ENCODE peak calls at places on chromosomes 3 and 15, in seven cellular contexts. One of them, this sample, is unnamed.

GRCh38 chr3:56917740-56918568 is 116.2 kb upstream of the ARHGEF3 start:
- DNase-seq in T-helper 1 cell: no peak
- DNase-seq in right lobe of liver: no peak
- DNase-seq in Panc1: no peak
- DNase-seq in spleen: no peak
- DNase-seq in Peyer's patch: peak
- DNase-seq in fibroblast of mammary gland: no peak
- DNase-seq in this sample: no peak

GRCh38 chr3:150370129-150370602 is 37.9 kb upstream of the TSC22D2 start:
- DNase-seq in right lobe of liver: no peak
- DNase-seq in Panc1: peak
- DNase-seq in fibroblast of mammary gland: peak
- DNase-seq in spleen: no peak
- DNase-seq in T-helper 1 cell: no peak
- DNase-seq in Peyer's patch: peak
- DNase-seq in this sample: peak

GRCh38 chr15:74620636-74621545 is 5.3 kb downstream of the CLK3 start:
- DNase-seq in Panc1: peak
- DNase-seq in Peyer's patch: peak
- DNase-seq in fibroblast of mammary gland: peak
- DNase-seq in right lobe of liver: peak
- DNase-seq in T-helper 1 cell: peak
- DNase-seq in spleen: peak
- DNase-seq in this sample: peak

GRCh38 chr3:184085389-184085852 is 11.4 kb upstream of the HTR3E start:
- DNase-seq in Panc1: no peak
- DNase-seq in right lobe of liver: no peak
- DNase-seq in Peyer's patch: no peak
- DNase-seq in spleen: no peak
- DNase-seq in fibroblast of mammary gland: peak
- DNase-seq in T-helper 1 cell: no peak
- DNase-seq in this sample: no peak

GRCh38 chr15:91289324-91289723 is 189.3 kb downstream of the SV2B start:
- DNase-seq in Panc1: no peak
- DNase-seq in T-helper 1 cell: no peak
- DNase-seq in Peyer's patch: no peak
- DNase-seq in right lobe of liver: no peak
- DNase-seq in fibroblast of mammary gland: no peak
- DNase-seq in spleen: no peak
- DNase-seq in this sample: no peak

GRCh38 chr15:63371297-63371918 is 10.2 kb downstream of the CA12 start:
- DNase-seq in spleen: no peak
- DNase-seq in fibroblast of mammary gland: peak
- DNase-seq in T-helper 1 cell: no peak
- DNase-seq in Peyer's patch: no peak
- DNase-seq in right lobe of liver: no peak
- DNase-seq in Panc1: no peak
- DNase-seq in this sample: no peak

GRCh38 chr3:4290272-4290893 is 12.8 kb upstream of the SETMAR start:
- DNase-seq in Panc1: peak
- DNase-seq in Peyer's patch: peak
- DNase-seq in fibroblast of mammary gland: peak
- DNase-seq in T-helper 1 cell: no peak
- DNase-seq in right lobe of liver: no peak
- DNase-seq in spleen: no peak
- DNase-seq in this sample: peak

GRCh38 chr3:110414851-110415250 is 656.8 kb upstream of the NECTIN3 start:
- DNase-seq in T-helper 1 cell: no peak
- DNase-seq in right lobe of liver: no peak
- DNase-seq in Peyer's patch: no peak
- DNase-seq in fibroblast of mammary gland: peak
- DNase-seq in spleen: no peak
- DNase-seq in Panc1: no peak
- DNase-seq in this sample: no peak

GRCh38 chr3:17573396-17573795 is 169.0 kb downstream of the TBC1D5 start:
- DNase-seq in fibroblast of mammary gland: no peak
- DNase-seq in Panc1: no peak
- DNase-seq in spleen: no peak
- DNase-seq in right lobe of liver: no peak
- DNase-seq in T-helper 1 cell: no peak
- DNase-seq in Peyer's patch: no peak
- DNase-seq in this sample: no peak

GRCh38 chr3:69012111-69012835 is 1.2 kb downstream of the EOGT start:
- DNase-seq in T-helper 1 cell: no peak
- DNase-seq in Panc1: no peak
- DNase-seq in fibroblast of mammary gland: peak
- DNase-seq in right lobe of liver: no peak
- DNase-seq in Peyer's patch: no peak
- DNase-seq in spleen: no peak
- DNase-seq in this sample: no peak

GRCh38 chr3:48189321-48189720 is 1.1 kb upstream of the CDC25A start:
- DNase-seq in fibroblast of mammary gland: no peak
- DNase-seq in Panc1: no peak
- DNase-seq in spleen: no peak
- DNase-seq in Peyer's patch: no peak
- DNase-seq in T-helper 1 cell: no peak
- DNase-seq in right lobe of liver: peak
- DNase-seq in this sample: no peak

GRCh38 chr3:14884665-14885064 is 62.7 kb upstream of the NR2C2 start:
- DNase-seq in Peyer's patch: no peak
- DNase-seq in T-helper 1 cell: no peak
- DNase-seq in right lobe of liver: no peak
- DNase-seq in fibroblast of mammary gland: no peak
- DNase-seq in spleen: peak
- DNase-seq in Panc1: no peak
- DNase-seq in this sample: no peak

GRCh38 chr15:101201411-101202174 is 50.3 kb downstream of the CHSY1 start:
- DNase-seq in Peyer's patch: peak
- DNase-seq in T-helper 1 cell: no peak
- DNase-seq in fibroblast of mammary gland: peak
- DNase-seq in spleen: peak
- DNase-seq in right lobe of liver: no peak
- DNase-seq in Panc1: peak
- DNase-seq in this sample: peak

GRCh38 chr3:170076715-170077238 is 39.0 kb downstream of the GPR160 start:
- DNase-seq in spleen: no peak
- DNase-seq in right lobe of liver: no peak
- DNase-seq in Panc1: no peak
- DNase-seq in fibroblast of mammary gland: peak
- DNase-seq in Peyer's patch: no peak
- DNase-seq in T-helper 1 cell: no peak
- DNase-seq in this sample: no peak

GRCh38 chr3:86815880-86816279 is 175.1 kb downstream of the VGLL3 start:
- DNase-seq in spleen: no peak
- DNase-seq in fibroblast of mammary gland: no peak
- DNase-seq in Panc1: no peak
- DNase-seq in T-helper 1 cell: no peak
- DNase-seq in right lobe of liver: no peak
- DNase-seq in Peyer's patch: no peak
- DNase-seq in this sample: no peak

GRCh38 chr3:39276746-39277145 is 3.1 kb downstream of the CX3CR1 start:
- DNase-seq in fibroblast of mammary gland: no peak
- DNase-seq in Peyer's patch: no peak
- DNase-seq in T-helper 1 cell: no peak
- DNase-seq in spleen: no peak
- DNase-seq in right lobe of liver: no peak
- DNase-seq in Panc1: no peak
- DNase-seq in this sample: no peak

GRCh38 chr3:78496458-78496857 is 1271.3 kb downstream of the ROBO1 start:
- DNase-seq in Peyer's patch: no peak
- DNase-seq in Panc1: no peak
- DNase-seq in fibroblast of mammary gland: no peak
- DNase-seq in T-helper 1 cell: no peak
- DNase-seq in spleen: no peak
- DNase-seq in right lobe of liver: no peak
- DNase-seq in this sample: peak

GRCh38 chr15:41207687-41208448 is 22.7 kb downstream of the EXD1 start:
- DNase-seq in right lobe of liver: no peak
- DNase-seq in Peyer's patch: no peak
- DNase-seq in fibroblast of mammary gland: peak
- DNase-seq in spleen: no peak
- DNase-seq in Panc1: no peak
- DNase-seq in T-helper 1 cell: no peak
- DNase-seq in this sample: no peak

GRCh38 chr15:82183121-82184031 is 79.2 kb downstream of the EFL1 start:
- DNase-seq in right lobe of liver: no peak
- DNase-seq in fibroblast of mammary gland: peak
- DNase-seq in Peyer's patch: no peak
- DNase-seq in Panc1: no peak
- DNase-seq in spleen: no peak
- DNase-seq in T-helper 1 cell: no peak
- DNase-seq in this sample: no peak

GRCh38 chr3:150639262-150639661 is 36.1 kb downstream of the SELENOT start:
- DNase-seq in right lobe of liver: no peak
- DNase-seq in fibroblast of mammary gland: peak
- DNase-seq in T-helper 1 cell: no peak
- DNase-seq in Panc1: no peak
- DNase-seq in Peyer's patch: no peak
- DNase-seq in spleen: no peak
- DNase-seq in this sample: no peak

GRCh38 chr3:184177331-184177731 is 2.7 kb downstream of the AP2M1 start:
- DNase-seq in Peyer's patch: no peak
- DNase-seq in spleen: peak
- DNase-seq in fibroblast of mammary gland: peak
- DNase-seq in right lobe of liver: no peak
- DNase-seq in T-helper 1 cell: no peak
- DNase-seq in Panc1: no peak
- DNase-seq in this sample: no peak

GRCh38 chr3:47540281-47540680 is 26.8 kb upstream of the ELP6 start:
- DNase-seq in right lobe of liver: no peak
- DNase-seq in Panc1: no peak
- DNase-seq in fibroblast of mammary gland: peak
- DNase-seq in T-helper 1 cell: no peak
- DNase-seq in Peyer's patch: no peak
- DNase-seq in spleen: no peak
- DNase-seq in this sample: no peak

GRCh38 chr15:34886134-34886533 is 83.4 kb downstream of the AQR start:
- DNase-seq in Peyer's patch: no peak
- DNase-seq in fibroblast of mammary gland: no peak
- DNase-seq in T-helper 1 cell: no peak
- DNase-seq in right lobe of liver: no peak
- DNase-seq in Panc1: no peak
- DNase-seq in spleen: no peak
- DNase-seq in this sample: no peak

GRCh38 chr3:134517796-134518195 is 31.9 kb downstream of the CEP63 start:
- DNase-seq in spleen: no peak
- DNase-seq in right lobe of liver: no peak
- DNase-seq in T-helper 1 cell: no peak
- DNase-seq in Peyer's patch: no peak
- DNase-seq in fibroblast of mammary gland: peak
- DNase-seq in Panc1: no peak
- DNase-seq in this sample: no peak

GRCh38 chr3:87410110-87410509 is 133.7 kb upstream of the POU1F1 start:
- DNase-seq in T-helper 1 cell: no peak
- DNase-seq in Panc1: no peak
- DNase-seq in Peyer's patch: no peak
- DNase-seq in right lobe of liver: no peak
- DNase-seq in fibroblast of mammary gland: no peak
- DNase-seq in spleen: no peak
- DNase-seq in this sample: no peak

GRCh38 chr3:142857056-142857455 is 31.8 kb downstream of the PCOLCE2 start:
- DNase-seq in fibroblast of mammary gland: no peak
- DNase-seq in T-helper 1 cell: no peak
- DNase-seq in Peyer's patch: no peak
- DNase-seq in spleen: no peak
- DNase-seq in right lobe of liver: peak
- DNase-seq in Panc1: no peak
- DNase-seq in this sample: peak

GRCh38 chr15:75058127-75058905 is 34.9 kb downstream of the PPCDC start:
- DNase-seq in Peyer's patch: peak
- DNase-seq in right lobe of liver: peak
- DNase-seq in Panc1: no peak
- DNase-seq in spleen: no peak
- DNase-seq in fibroblast of mammary gland: no peak
- DNase-seq in T-helper 1 cell: no peak
- DNase-seq in this sample: no peak

GRCh38 chr3:42545284-42545900 is 36.4 kb downstream of the SEC22C start:
- DNase-seq in spleen: no peak
- DNase-seq in Panc1: no peak
- DNase-seq in T-helper 1 cell: no peak
- DNase-seq in fibroblast of mammary gland: no peak
- DNase-seq in Peyer's patch: no peak
- DNase-seq in right lobe of liver: no peak
- DNase-seq in this sample: no peak

GRCh38 chr3:81245505-81245904 is 515.9 kb downstream of the GBE1 start:
- DNase-seq in T-helper 1 cell: no peak
- DNase-seq in fibroblast of mammary gland: peak
- DNase-seq in Panc1: no peak
- DNase-seq in right lobe of liver: no peak
- DNase-seq in Peyer's patch: no peak
- DNase-seq in spleen: no peak
- DNase-seq in this sample: no peak

GRCh38 chr3:190130700-190131099 is 10.0 kb upstream of the P3H2 start:
- DNase-seq in Peyer's patch: no peak
- DNase-seq in T-helper 1 cell: no peak
- DNase-seq in right lobe of liver: no peak
- DNase-seq in fibroblast of mammary gland: peak
- DNase-seq in Panc1: no peak
- DNase-seq in spleen: no peak
- DNase-seq in this sample: no peak

This sample was measured in HEK293T.